ENCODE peak calls at places on chromosomes 2 and 18, in five cellular contexts. K, I, D, V and T are unnamed samples.

GRCh38 chr2:228048838-228049490 is 132.5 kb downstream of the SPHKAP start:
- DNase-seq in I (peak), V (peak), K (peak), D (no peak), T (peak)

GRCh38 chr18:59593291-59593717 is 103.9 kb downstream of the CCBE1 start:
- DNase-seq in V (no peak), I (no peak), D (no peak), K (no peak), T (no peak)

GRCh38 chr2:138502253-138503086 is 900 bp downstream of the SPOPL start:
- DNase-seq in K (no peak), I (no peak), V (no peak), D (no peak), T (no peak)

GRCh38 chr2:84817239-84817655 is 63.6 kb downstream of the TRABD2A start:
- DNase-seq in D (no peak), K (no peak), V (no peak), I (no peak), T (no peak)

GRCh38 chr2:139217641-139218040 is 437.5 kb upstream of the NXPH2 start:
- DNase-seq in I (no peak), K (no peak), D (no peak), V (no peak), T (no peak)

GRCh38 chr2:178834086-178834485 is 26.9 kb upstream of the TTN start:
- DNase-seq in I (no peak), D (no peak), K (no peak), V (no peak), T (no peak)

GRCh38 chr2:47485751-47486300 is 82.9 kb downstream of the MSH2 start:
- DNase-seq in K (no peak), V (no peak), I (no peak), D (no peak), T (no peak)

GRCh38 chr2:70948350-70949003 is 12.8 kb downstream of the ATP6V1B1 start:
- DNase-seq in V (peak), D (peak), I (peak), K (peak), T (no peak)

GRCh38 chr2:240183370-240184197 is 43.1 kb upstream of the OTOS start:
- DNase-seq in D (peak), V (no peak), I (no peak), K (no peak), T (no peak)

GRCh38 chr2:166592750-166593149 is 98.7 kb upstream of the SCN7A start:
- DNase-seq in D (no peak), V (no peak), I (no peak), K (no peak), T (no peak)

GRCh38 chr2:218716070-218716469 is 5.4 kb downstream of the TTLL4 start:
- DNase-seq in K (no peak), V (no peak), D (no peak), I (no peak), T (no peak)

GRCh38 chr2:205323929-205324328 is 358.4 kb upstream of the NRP2 start:
- DNase-seq in D (no peak), V (no peak), K (no peak), I (no peak), T (no peak)

GRCh38 chr2:135066710-135067109 is 14.6 kb downstream of the RAB3GAP1 start:
- DNase-seq in K (no peak), V (no peak), D (no peak), I (no peak), T (no peak)

GRCh38 chr18:36155960-36156757 is 26.5 kb downstream of the ELP2 start:
- DNase-seq in V (no peak), D (no peak), K (no peak), I (no peak), T (no peak)

GRCh38 chr2:197972017-197972416 is 167.6 kb downstream of the PLCL1 start:
- DNase-seq in D (no peak), V (no peak), K (peak), I (peak), T (no peak)

GRCh38 chr2:28394331-28394877 is 1.7 kb downstream of the FOSL2 start:
- DNase-seq in D (peak), I (peak), K (peak), V (peak), T (no peak)

GRCh38 chr2:8496079-8496478 is 185.8 kb upstream of the ID2 start:
- DNase-seq in D (no peak), K (no peak), V (no peak), I (no peak), T (no peak)

GRCh38 chr2:163493330-163494319 is 242.2 kb downstream of the FIGN start:
- DNase-seq in D (no peak), V (no peak), K (no peak), I (no peak), T (no peak)

GRCh38 chr2:168666339-168666738 is 136.1 kb upstream of the NOSTRIN start:
- DNase-seq in K (no peak), V (no peak), I (no peak), D (no peak), T (peak)

GRCh38 chr2:174248187-174248997 is at the start of gene OLA1:
- DNase-seq in D (peak), V (peak), I (peak), K (peak), T (peak)

GRCh38 chr2:111705711-111706323 is 178.2 kb downstream of the ANAPC1 start:
- DNase-seq in V (peak), I (no peak), D (no peak), K (peak), T (peak)

GRCh38 chr2:27828305-27828704 is 56.8 kb downstream of the MRPL33 start:
- DNase-seq in D (no peak), V (no peak), K (no peak), I (no peak), T (no peak)

GRCh38 chr18:28087173-28087563 is 89.8 kb downstream of the CDH2 start:
- DNase-seq in K (no peak), D (no peak), I (peak), V (no peak), T (no peak)

GRCh38 chr2:239273280-239274234 is 127.3 kb downstream of the HDAC4 start:
- DNase-seq in K (no peak), V (no peak), D (no peak), I (peak), T (no peak)

GRCh38 chr2:109473616-109474318 is 140.0 kb downstream of the SEPTIN10 start:
- DNase-seq in D (no peak), K (no peak), I (no peak), V (no peak), T (no peak)

GRCh38 chr2:203579131-203579643 is 44.1 kb upstream of the RAPH1 start:
- DNase-seq in D (peak), I (peak), V (peak), K (peak), T (peak)

GRCh38 chr2:214135966-214136365 is 274.9 kb upstream of the VWC2L start:
- DNase-seq in I (no peak), V (no peak), D (no peak), K (no peak), T (peak)

GRCh38 chr2:174342600-174343342 is 8.0 kb downstream of the SP9 start:
- DNase-seq in V (no peak), I (no peak), K (no peak), D (no peak), T (no peak)

GRCh38 chr2:120586507-120587283 is 149.0 kb upstream of the GLI2 start:
- DNase-seq in I (no peak), D (no peak), K (no peak), V (no peak), T (no peak)

GRCh38 chr2:11589316-11589940 is 55.6 kb downstream of the GREB1 start:
- DNase-seq in V (no peak), K (no peak), D (no peak), I (no peak), T (no peak)

GRCh38 chr2:68412127-68412819 is 47.2 kb downstream of the PLEK start:
- DNase-seq in D (no peak), I (no peak), V (no peak), K (no peak), T (no peak)

GRCh38 chr2:82089518-82089917 is 1785.0 kb upstream of the LRRTM1 start:
- DNase-seq in K (no peak), I (no peak), D (no peak), V (no peak), T (no peak)

GRCh38 chr2:202721621-202722020 is 86.9 kb downstream of the FAM117B start:
- DNase-seq in I (no peak), D (no peak), V (no peak), K (peak), T (no peak)

GRCh38 chr18:50188652-50189051 is 6.3 kb downstream of the MYO5B start:
- DNase-seq in V (no peak), I (no peak), D (no peak), K (no peak), T (no peak)

GRCh38 chr2:31558401-31559295 is 22.1 kb downstream of the SRD5A2 start:
- DNase-seq in I (no peak), V (peak), K (peak), D (no peak), T (peak)

GRCh38 chr2:8440029-8440778 is 241.7 kb upstream of the ID2 start:
- DNase-seq in I (no peak), V (no peak), D (no peak), K (no peak), T (no peak)

GRCh38 chr2:12452211-12452610 is 264.5 kb upstream of the TRIB2 start:
- DNase-seq in D (no peak), K (peak), V (no peak), I (no peak), T (no peak)

GRCh38 chr18:8084160-8084559 is 517.0 kb downstream of the PTPRM start:
- DNase-seq in D (no peak), V (peak), I (peak), K (peak), T (no peak)

GRCh38 chr2:118723394-118723793 is 124.1 kb downstream of the EN1 start:
- DNase-seq in K (no peak), I (no peak), V (no peak), D (no peak), T (no peak)

GRCh38 chr2:102052367-102052764 is 60.6 kb downstream of the IL1R2 start:
- DNase-seq in V (no peak), I (no peak), D (no peak), K (no peak), T (no peak)

GRCh38 chr2:102051659-102052366 is 60.1 kb downstream of the IL1R2 start:
- DNase-seq in K (no peak), I (no peak), D (no peak), V (no peak), T (no peak)

GRCh38 chr2:102055346-102055975 is 63.7 kb downstream of the IL1R2 start:
- DNase-seq in D (no peak), K (no peak), V (no peak), I (no peak), T (no peak)

GRCh38 chr2:102050854-102051391 is 59.2 kb downstream of the IL1R2 start:
- DNase-seq in K (peak), V (no peak), I (peak), D (peak), T (no peak)

GRCh38 chr2:102053096-102053495 is 61.3 kb downstream of the IL1R2 start:
- DNase-seq in V (no peak), K (no peak), I (no peak), D (no peak), T (no peak)
- H3K27ac ChIP-seq in V (no peak), K (no peak), I (peak), D (peak), T (no peak)

DNA sequence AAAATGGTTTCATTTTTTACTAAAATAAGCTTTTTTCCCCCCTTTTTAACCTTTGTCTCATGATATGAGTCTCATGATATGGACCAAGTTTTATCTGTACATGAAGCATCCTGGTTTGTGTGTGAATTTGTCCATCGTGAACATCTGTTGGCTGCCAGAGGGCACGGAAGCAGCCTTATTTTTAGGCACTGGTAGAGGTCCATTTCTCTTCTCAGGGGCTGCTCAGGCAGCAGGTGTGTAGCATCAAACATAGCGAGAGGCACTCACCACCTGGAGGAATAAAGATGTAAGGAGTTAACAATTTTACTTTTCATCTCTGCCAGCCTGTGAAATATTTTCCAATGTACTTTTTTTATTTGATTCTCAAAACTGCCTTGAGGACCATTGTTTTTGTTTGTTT is 134.5 kb downstream of the RHBDD1 start:
- DNase-seq in D (no peak), I (no peak), K (no peak), V (no peak), T (no peak)
- H3K27ac ChIP-seq in D (no peak), I (no peak), K (no peak), V (no peak), T (no peak)

DNA sequence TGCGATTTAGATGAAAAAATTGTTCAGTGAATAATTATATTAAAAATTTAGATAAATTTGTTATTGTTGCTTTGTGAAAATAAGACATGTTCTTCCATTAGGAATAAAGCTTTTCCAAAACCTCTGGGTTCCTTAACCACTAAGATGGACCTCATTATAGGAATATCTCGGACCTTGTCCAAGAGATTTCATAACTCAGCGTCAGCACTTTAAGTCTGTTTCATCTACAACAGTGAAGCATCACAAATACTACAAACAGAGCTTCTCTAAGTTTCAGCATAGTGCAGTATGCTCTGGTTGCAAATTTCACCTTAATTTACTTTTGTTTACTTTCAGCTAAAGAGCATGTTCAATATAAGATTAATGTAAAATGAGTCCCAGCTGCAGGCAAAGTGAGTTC is 150.3 kb downstream of the UBE2E3 start:
- DNase-seq in I (no peak), D (no peak), K (no peak), V (no peak), T (no peak)
- H3K27ac ChIP-seq in I (no peak), D (no peak), K (no peak), V (no peak), T (no peak)

GRCh38 chr2:159172403-159172802 is 114.1 kb downstream of the WDSUB1 start:
- DNase-seq in I (no peak), D (no peak), V (no peak), K (no peak), T (no peak)
- H3K27ac ChIP-seq in I (no peak), D (no peak), V (no peak), K (no peak), T (no peak)

GRCh38 chr2:74383254-74383653 is 3.1 kb upstream of the DCTN1 start:
- DNase-seq in V (no peak), D (no peak), I (no peak), K (peak), T (no peak)
- H3K27ac ChIP-seq in V (no peak), D (no peak), I (peak), K (peak), T (peak)

GRCh38 chr2:36951574-36951973 is 14.8 kb downstream of the STRN start:
- DNase-seq in D (no peak), V (peak), K (peak), I (no peak), T (peak)
- H3K27ac ChIP-seq in D (peak), V (no peak), K (no peak), I (peak), T (peak)

GRCh38 chr2:55154525-55155030 is 77.5 kb downstream of the CLHC1 start:
- DNase-seq in D (no peak), V (no peak), I (no peak), K (no peak), T (no peak)

GRCh38 chr2:55150834-55151233 is 81.3 kb downstream of the CLHC1 start:
- DNase-seq in D (no peak), V (no peak), K (no peak), I (no peak), T (no peak)

GRCh38 chr2:55151721-55152433 is 80.2 kb downstream of the CLHC1 start:
- DNase-seq in V (no peak), I (no peak), K (no peak), D (no peak), T (no peak)

GRCh38 chr2:55153564-55154315 is 78.4 kb downstream of the CLHC1 start:
- DNase-seq in D (no peak), I (no peak), V (no peak), K (no peak), T (peak)

DNA sequence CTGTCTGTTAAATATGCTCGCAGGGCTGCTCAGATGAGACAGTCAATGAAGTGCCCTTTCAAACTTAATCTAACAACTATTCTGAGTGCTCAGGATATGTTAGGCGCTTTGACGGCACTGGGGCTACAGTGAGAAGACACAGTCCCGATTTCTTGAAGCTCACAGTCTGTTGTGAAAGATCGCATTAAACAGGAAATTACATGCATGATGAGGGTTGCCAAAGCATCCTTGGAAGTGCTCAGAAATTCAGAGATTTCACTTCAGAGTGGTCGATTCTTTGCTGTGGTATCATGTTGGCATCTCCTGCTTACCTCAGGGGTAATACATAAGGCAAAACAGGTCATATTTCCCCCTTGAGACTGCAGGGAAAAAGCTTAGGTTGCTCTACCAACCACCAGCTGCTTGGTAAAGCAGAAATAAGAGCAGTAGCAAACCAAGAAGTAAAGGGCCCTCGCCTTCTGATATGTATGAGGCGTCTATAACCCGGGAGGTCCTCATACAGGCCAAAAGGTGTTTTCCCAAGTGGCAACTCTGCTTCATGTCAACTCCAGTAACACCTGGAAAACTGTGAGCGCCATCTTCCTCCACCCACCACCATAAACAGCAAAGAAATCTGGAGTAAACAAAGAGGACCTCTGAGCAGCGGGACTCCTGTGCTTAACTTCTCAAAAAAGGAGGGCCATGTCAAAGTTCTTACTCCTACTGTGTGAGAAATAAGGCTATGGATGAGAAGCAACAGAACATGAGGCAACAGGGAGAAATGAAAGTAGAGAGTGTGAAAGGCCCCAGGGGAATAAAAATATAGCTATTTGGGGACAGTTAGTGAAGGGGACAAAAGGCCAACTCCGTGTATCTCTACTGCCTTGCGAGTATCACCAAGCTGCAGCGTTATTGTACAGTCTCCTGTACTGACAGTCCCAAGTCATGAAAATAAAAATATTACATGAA is 79.3 kb downstream of the CLHC1 start:
- DNase-seq in I (no peak), V (no peak), D (no peak), K (no peak), T (no peak)
- H3K27ac ChIP-seq in I (no peak), V (no peak), D (peak), K (no peak), T (peak)

GRCh38 chr18:63422087-63422861 is at the start of gene VPS4B:
- DNase-seq in D (peak), I (peak), V (peak), K (peak), T (peak)

GRCh38 chr18:63422862-63423304 is 607 bp upstream of the VPS4B start:
- DNase-seq in D (peak), K (no peak), V (no peak), I (no peak), T (peak)

DNA sequence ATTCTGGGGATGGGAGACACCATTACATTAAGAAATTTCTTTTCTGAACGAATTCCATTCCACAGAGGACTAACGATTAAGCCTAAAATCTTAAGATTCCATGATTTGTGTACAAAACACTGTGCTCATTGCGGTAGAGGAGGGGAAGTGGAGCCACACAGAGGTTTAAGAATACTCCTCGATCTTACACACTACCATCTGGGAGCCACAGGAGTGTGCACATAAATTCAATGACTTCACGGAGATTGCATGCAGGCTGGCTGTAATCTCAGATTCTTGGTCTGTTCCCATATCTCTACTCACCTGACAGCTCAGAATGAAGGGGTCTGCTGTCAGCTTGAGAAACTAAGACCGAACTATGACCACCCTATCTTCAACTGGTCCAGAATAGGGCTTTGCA is 762 bp downstream of the VPS4B start:
- DNase-seq in D (no peak), V (no peak), I (no peak), K (no peak), T (no peak)
- H3K27ac ChIP-seq in D (peak), V (peak), I (peak), K (peak), T (peak)